ENCODE peak calls at places on chromosome 9, in nine cellular contexts. N is suprapubic skin, T is heart right ventricle, K is fibroblast of lung, U is Peyer's patch, Q is body of pancreas, D is heart left ventricle, W is mucosa of descending colon, M is adipocyte. V is an unnamed sample.

GRCh38 chr9:71249729-71250317 is 128.4 kb upstream of the TRPM3 start:
- DNase-seq in N (no peak), T (no peak), K (peak; percentile 62), U (no peak), Q (no peak), D (no peak), W (peak; percentile 31), M (peak; percentile 89), V (no peak)

GRCh38 chr9:110842169-110842568 is 173.6 kb downstream of the MUSK start:
- DNase-seq in N (no peak), T (no peak), K (peak; percentile 84), U (no peak), Q (peak; percentile 14), D (no peak), W (peak; percentile 21), M (no peak), V (no peak)

GRCh38 chr9:87267701-87268100 is 230.0 kb upstream of the DAPK1 start:
- DNase-seq in N (peak; percentile 72), T (peak; percentile 47), K (no peak), U (no peak), Q (no peak), D (no peak), W (no peak), M (peak; percentile 78), V (peak; percentile 55)

GRCh38 chr9:36286388-36286787 is 28.1 kb upstream of the GNE start:
- DNase-seq in N (no peak), T (no peak), K (no peak), U (no peak), Q (no peak), D (no peak), W (no peak), M (no peak), V (no peak)

GRCh38 chr9:133768859-133769510 is 30.8 kb upstream of the SARDH start:
- DNase-seq in N (no peak), T (no peak), K (no peak), U (no peak), Q (peak; percentile 98), D (peak; percentile 48), W (no peak), M (no peak), V (no peak)

GRCh38 chr9:129166962-129167557 is 11.0 kb downstream of the IER5L start:
- DNase-seq in N (peak; percentile 88), T (peak; percentile 66), K (peak; percentile 81), U (peak; percentile 37), Q (peak; percentile 95), D (peak; percentile 79), W (peak; percentile 94), M (peak; percentile 84), V (peak; percentile 71)

GRCh38 chr9:21789541-21790037 is 12.8 kb upstream of the MTAP start:
- DNase-seq in N (no peak), T (no peak), K (peak; percentile 92), U (peak; percentile 64), Q (peak; percentile 73), D (no peak), W (peak; percentile 77), M (peak; percentile 95), V (no peak)

GRCh38 chr9:72145093-72145492 is 4.1 kb upstream of the GDA start:
- DNase-seq in N (no peak), T (no peak), K (no peak), U (no peak), Q (no peak), D (no peak), W (no peak), M (no peak), V (no peak)

GRCh38 chr9:36218411-36218901 is 27.7 kb downstream of the CLTA start:
- DNase-seq in N (no peak), T (no peak), K (no peak), U (no peak), Q (no peak), D (no peak), W (no peak), M (no peak), V (no peak)

GRCh38 chr9:7536310-7536939 is 263.2 kb downstream of the DMAC1 start:
- DNase-seq in N (no peak), T (peak; percentile 16), K (peak; percentile 29), U (no peak), Q (peak; percentile 64), D (no peak), W (peak; percentile 81), M (peak; percentile 15), V (no peak)

GRCh38 chr9:112866662-112867274 is 23.9 kb downstream of the SLC46A2 start:
- DNase-seq in N (no peak), T (no peak), K (peak; percentile 52), U (no peak), Q (no peak), D (no peak), W (no peak), M (no peak), V (no peak)

GRCh38 chr9:112864413-112864812 is 26.3 kb downstream of the SLC46A2 start:
- DNase-seq in N (no peak), T (no peak), K (no peak), U (no peak), Q (no peak), D (no peak), W (no peak), M (no peak), V (no peak)

GRCh38 chr9:112863214-112863613 is 27.5 kb downstream of the SLC46A2 start:
- DNase-seq in N (no peak), T (peak; percentile 23), K (no peak), U (no peak), Q (no peak), D (no peak), W (peak; percentile 23), M (peak; percentile 81), V (peak; percentile 29)

GRCh38 chr9:112863781-112864180 is 26.9 kb downstream of the SLC46A2 start:
- DNase-seq in N (no peak), T (no peak), K (no peak), U (no peak), Q (no peak), D (no peak), W (no peak), M (no peak), V (no peak)

DNA sequence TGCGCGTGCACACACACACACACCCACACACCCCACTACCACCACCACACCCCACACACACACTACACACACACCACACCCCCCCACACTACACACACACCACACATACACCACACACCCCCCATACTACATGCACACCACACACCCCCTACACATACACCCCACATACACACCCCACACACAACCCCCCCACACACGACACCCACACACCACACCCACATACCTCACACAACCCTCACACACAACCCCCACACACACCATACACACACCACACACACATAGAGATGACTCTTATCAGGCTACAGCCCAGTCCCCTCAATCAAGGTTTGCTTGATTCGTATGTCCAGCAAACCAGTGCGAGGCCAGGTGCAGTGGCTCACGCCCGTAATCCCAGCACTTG is 25.7 kb downstream of the SLC46A2 start:
- DNase-seq in N (no peak), T (no peak), K (no peak), U (no peak), Q (no peak), D (no peak), W (no peak), M (no peak), V (no peak)
- H3K4me1 ChIP-seq in N (peaks cover 2% of the 10 kb centered on the region), T (no peaks in the 10 kb centered on the region), K (peaks cover 7% of the 10 kb centered on the region), U (no peaks in the 10 kb centered on the region), Q (no peaks in the 10 kb centered on the region), D (peaks cover 24% of the 10 kb centered on the region), W (no peaks in the 10 kb centered on the region), M (peaks cover 51% of the 10 kb centered on the region), V (peaks cover 19% of the 10 kb centered on the region)

GRCh38 chr9:132681561-132681960 is 11.3 kb downstream of the GTF3C4 start:
- DNase-seq in N (no peak), T (no peak), K (no peak), U (no peak), Q (no peak), D (no peak), W (no peak), M (no peak), V (no peak)
- H3K36me3 ChIP-seq in N (peaks cover 66% of the 10 kb centered on the region), T (peaks cover 72% of the 10 kb centered on the region), K (peaks cover 11% of the 10 kb centered on the region), U (no peaks in the 10 kb centered on the region), Q (peaks cover 26% of the 10 kb centered on the region), D (peaks cover 75% of the 10 kb centered on the region), W (peaks cover 5% of the 10 kb centered on the region), M (peaks cover 65% of the 10 kb centered on the region), V (peaks cover 67% of the 10 kb centered on the region)

GRCh38 chr9:121299467-121300282 is 31.7 kb downstream of the GSN start:
- DNase-seq in N (peak; percentile 87), T (peak; percentile 91), K (no peak), U (peak; percentile 29), Q (peak; percentile 57), D (peak; percentile 93), W (peak; percentile 61), M (no peak), V (peak; percentile 93)

GRCh38 chr9:121298689-121299112 is 30.7 kb downstream of the GSN start:
- DNase-seq in N (peak; percentile 64), T (no peak), K (no peak), U (no peak), Q (no peak), D (no peak), W (no peak), M (no peak), V (no peak)

GRCh38 chr9:121299125-121299466 is 31.1 kb downstream of the GSN start:
- DNase-seq in N (peak; percentile 71), T (peak; percentile 55), K (no peak), U (no peak), Q (peak; percentile 42), D (no peak), W (no peak), M (no peak), V (no peak)

GRCh38 chr9:121301881-121302286 is 33.9 kb downstream of the GSN start:
- DNase-seq in N (peak; percentile 62), T (no peak), K (no peak), U (no peak), Q (no peak), D (no peak), W (no peak), M (no peak), V (no peak)

DNA sequence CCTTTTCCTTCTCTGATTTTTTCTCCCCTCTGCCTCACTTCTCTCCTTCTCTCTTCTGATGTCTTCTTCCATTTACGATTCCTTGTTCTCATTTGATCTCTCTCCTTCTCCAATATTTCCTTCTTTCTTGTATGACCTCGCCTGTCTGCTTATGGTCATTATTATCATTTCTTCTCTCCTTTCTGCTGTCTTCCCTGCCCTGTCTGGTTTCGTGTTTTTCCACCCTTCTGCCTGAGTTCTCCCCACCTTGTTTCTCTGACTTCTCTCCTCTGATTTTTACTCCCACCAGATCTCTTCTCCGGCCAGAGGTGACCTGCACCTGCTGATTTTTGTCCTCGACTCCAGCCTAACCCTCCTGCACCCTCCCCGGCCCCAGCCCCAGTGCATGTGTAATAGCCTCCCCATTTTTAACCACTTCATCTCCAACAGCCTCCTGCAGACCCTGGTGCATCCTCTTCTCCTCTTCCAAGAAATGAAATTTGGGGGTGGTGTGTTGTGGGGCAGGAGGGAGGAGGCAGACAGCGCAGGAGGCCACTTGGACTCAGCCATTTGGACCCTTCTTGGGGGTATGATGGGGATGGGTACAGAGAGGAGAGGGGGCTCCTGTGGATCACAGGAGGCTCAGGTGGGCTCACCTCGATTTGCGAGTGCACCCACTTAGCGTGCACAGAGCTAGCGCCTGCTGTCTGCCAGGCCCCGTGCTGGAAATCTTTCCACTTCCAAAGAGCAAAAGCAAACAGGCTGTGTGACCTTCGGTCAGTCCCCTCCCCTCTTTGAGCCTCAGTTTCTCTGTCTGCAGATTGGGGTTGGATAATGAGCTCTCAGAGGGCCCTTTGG is 32.5 kb downstream of the GSN start:
- DNase-seq in N (peak; percentile 50), T (no peak), K (no peak), U (no peak), Q (no peak), D (no peak), W (no peak), M (no peak), V (no peak)
- H3K4me1 ChIP-seq in N (peaks cover 97% of the 10 kb centered on the region), T (peaks cover 31% of the 10 kb centered on the region), K (peaks cover 7% of the 10 kb centered on the region), U (peaks cover 86% of the 10 kb centered on the region), Q (peaks cover 13% of the 10 kb centered on the region), D (peaks cover 93% of the 10 kb centered on the region), W (peaks cover 26% of the 10 kb centered on the region), M (peaks cover 85% of the 10 kb centered on the region), V (peaks cover 98% of the 10 kb centered on the region)

GRCh38 chr9:98781588-98782383 is 14.6 kb downstream of the ANKS6 start:
- DNase-seq in N (no peak), T (no peak), K (peak; percentile 6), U (no peak), Q (no peak), D (no peak), W (peak; percentile 61), M (no peak), V (no peak)
- H3K36me3 ChIP-seq in N (peaks cover 11% of the 10 kb centered on the region), T (peaks cover 9% of the 10 kb centered on the region), K (peaks cover 2% of the 10 kb centered on the region), U (no peaks in the 10 kb centered on the region), Q (no peaks in the 10 kb centered on the region), D (peaks cover 7% of the 10 kb centered on the region), W (no peaks in the 10 kb centered on the region), M (peaks cover 37% of the 10 kb centered on the region), V (peaks cover 17% of the 10 kb centered on the region)

V was measured in left ventricle myocardium inferior.